ENCODE peak calls at places on chromosomes 2 and 18, in four cellular contexts. R, J, F and O are unnamed samples.

GRCh38 chr18:61286867-61287266 is 46.4 kb upstream of the CDH20 start:
- DNase-seq in F (no peak), R (no peak), J (no peak), O (no peak)

GRCh38 chr2:75523313-75524275 is 37.1 kb downstream of the EVA1A start:
- DNase-seq in R (no peak), F (no peak), J (no peak), O (no peak)

GRCh38 chr18:1559563-1559962 is 654.9 kb downstream of the ADCYAP1 start:
- DNase-seq in J (no peak), F (no peak), R (no peak), O (no peak)

GRCh38 chr18:23226930-23227728 is 91.8 kb downstream of the CABLES1 start:
- DNase-seq in J (no peak), F (no peak), R (no peak), O (no peak)

GRCh38 chr18:10442551-10442971 is 11.9 kb upstream of the APCDD1 start:
- DNase-seq in J (no peak), F (no peak), R (no peak), O (peak)

GRCh38 chr2:38498039-38498438 is 104.7 kb downstream of the HNRNPLL start:
- DNase-seq in F (no peak), J (peak), R (no peak), O (no peak)

GRCh38 chr18:53715243-53715853 is 509.1 kb downstream of the MBD2 start:
- DNase-seq in R (no peak), F (no peak), J (no peak), O (no peak)

GRCh38 chr2:222318712-222319575 is 20.1 kb upstream of the PAX3 start:
- DNase-seq in F (peak), J (peak), R (peak), O (no peak)

GRCh38 chr2:45435316-45435715 is 175.8 kb downstream of the SRBD1 start:
- DNase-seq in F (no peak), R (no peak), J (no peak), O (no peak)

GRCh38 chr2:157055660-157056199 is 201.8 kb upstream of the GALNT5 start:
- DNase-seq in F (no peak), J (no peak), R (no peak), O (no peak)

GRCh38 chr2:88764850-88765153 is 73.3 kb downstream of the RPIA start:
- DNase-seq in J (no peak), R (no peak), F (no peak), O (no peak)

GRCh38 chr2:227198866-227199265 is 34.4 kb downstream of the COL4A3 start:
- DNase-seq in J (no peak), F (no peak), R (no peak), O (no peak)

GRCh38 chr18:11167778-11168177 is 18.4 kb upstream of the PIEZO2 start:
- DNase-seq in R (no peak), F (no peak), J (no peak), O (no peak)

GRCh38 chr2:221573430-221574230 is 1.5 kb upstream of the EPHA4 start:
- DNase-seq in F (peak), R (peak), J (peak), O (peak)

GRCh38 chr2:235529621-235530020 is 35.8 kb downstream of the AGAP1 start:
- DNase-seq in J (no peak), F (no peak), R (no peak), O (no peak)

GRCh38 chr2:99106905-99107304 is 34.6 kb upstream of the C2orf15 start:
- DNase-seq in R (no peak), J (no peak), F (no peak), O (no peak)

GRCh38 chr2:75606851-75607798 is 39.5 kb upstream of the MRPL19 start:
- DNase-seq in J (no peak), F (no peak), R (no peak), O (no peak)

GRCh38 chr18:70332694-70333093 is 43.8 kb downstream of the SOCS6 start:
- DNase-seq in F (no peak), J (no peak), R (no peak), O (no peak)

GRCh38 chr18:7844418-7844817 is 277.3 kb downstream of the PTPRM start:
- DNase-seq in F (no peak), J (no peak), R (no peak), O (no peak)

GRCh38 chr2:16257001-16257724 is 316.8 kb downstream of the MYCN start:
- DNase-seq in R (no peak), F (no peak), J (no peak), O (no peak)

GRCh38 chr18:59690216-59691045 is 6.8 kb downstream of the CCBE1 start:
- DNase-seq in F (no peak), J (no peak), R (no peak), O (no peak)

GRCh38 chr2:173830169-173830568 is 135.0 kb downstream of the SP3 start:
- DNase-seq in J (no peak), F (no peak), R (no peak), O (no peak)

GRCh38 chr18:54075681-54076080 is 148.8 kb downstream of the MBD2 start:
- DNase-seq in J (no peak), R (no peak), F (no peak), O (no peak)

GRCh38 chr2:216366777-216367465 is 5.4 kb downstream of the MARCHF4 start:
- DNase-seq in R (no peak), F (no peak), J (no peak), O (no peak)

GRCh38 chr18:49768051-49768391 is 45.3 kb downstream of the ACAA2 start:
- DNase-seq in F (peak), R (no peak), J (no peak), O (no peak)

GRCh38 chr2:178845565-178846457 is 38.6 kb upstream of the TTN start:
- DNase-seq in J (no peak), R (no peak), F (no peak), O (no peak)

GRCh38 chr2:240994161-240994896 is 4.1 kb upstream of the SNED1 start:
- DNase-seq in F (no peak), R (peak), J (no peak), O (no peak)

GRCh38 chr2:154457291-154457690 is 241.2 kb upstream of the KCNJ3 start:
- DNase-seq in J (no peak), R (no peak), F (no peak), O (no peak)

GRCh38 chr2:210324458-210324857 is 9.5 kb upstream of the MYL1 start:
- DNase-seq in J (no peak), R (no peak), F (no peak), O (no peak)

GRCh38 chr2:239790313-239790712 is 234.8 kb downstream of the NDUFA10 start:
- DNase-seq in R (peak), J (no peak), F (no peak), O (no peak)

GRCh38 chr2:74817333-74817732 is 16.6 kb upstream of the HK2 start:
- DNase-seq in R (peak), F (no peak), J (peak), O (no peak)

GRCh38 chr2:219071189-219071816 is 10.6 kb upstream of the IHH start:
- DNase-seq in J (no peak), F (no peak), R (no peak), O (no peak)

GRCh38 chr2:105042189-105042588 is 4.3 kb downstream of the MRPS9 start:
- DNase-seq in F (no peak), J (no peak), R (no peak), O (no peak)

GRCh38 chr2:188403676-188404075 is 112.0 kb downstream of the GULP1 start:
- DNase-seq in J (no peak), F (no peak), R (no peak), O (no peak)

GRCh38 chr2:223586261-223586660 is 15.9 kb downstream of the SCG2 start:
- DNase-seq in R (no peak), J (no peak), F (no peak), O (no peak)

GRCh38 chr2:43169987-43170732 is 56.2 kb downstream of the ZFP36L2 start:
- DNase-seq in F (peak), J (peak), R (no peak), O (no peak)
- TF ChIP-seq CTCF in F (peak), J (peak), R (peak), O (peak)

DNA sequence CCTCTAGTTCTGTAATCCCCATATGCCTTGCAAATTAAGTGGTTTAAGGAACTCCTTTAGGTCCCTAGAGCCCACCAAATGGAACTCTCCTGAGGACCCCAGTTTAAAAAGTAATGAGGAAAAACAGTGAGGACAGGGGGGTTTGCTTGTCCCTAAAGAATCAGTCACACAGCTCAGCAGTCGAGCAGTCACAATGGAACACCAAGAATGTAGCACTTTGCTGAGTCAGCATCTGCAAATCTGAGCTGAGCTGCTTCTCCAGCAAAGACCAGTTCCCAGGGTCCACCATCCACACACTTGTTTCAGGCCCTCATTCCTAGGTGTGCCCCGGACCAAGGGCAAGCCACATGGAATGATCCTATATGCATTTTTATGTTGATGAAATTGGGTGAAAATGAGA is 46.2 kb upstream of the NEDD4L start:
- DNase-seq in F (no peak), R (no peak), J (no peak), O (no peak)
- TF ChIP-seq CTCF in F (no peak), R (no peak), J (no peak), O (no peak)

DNA sequence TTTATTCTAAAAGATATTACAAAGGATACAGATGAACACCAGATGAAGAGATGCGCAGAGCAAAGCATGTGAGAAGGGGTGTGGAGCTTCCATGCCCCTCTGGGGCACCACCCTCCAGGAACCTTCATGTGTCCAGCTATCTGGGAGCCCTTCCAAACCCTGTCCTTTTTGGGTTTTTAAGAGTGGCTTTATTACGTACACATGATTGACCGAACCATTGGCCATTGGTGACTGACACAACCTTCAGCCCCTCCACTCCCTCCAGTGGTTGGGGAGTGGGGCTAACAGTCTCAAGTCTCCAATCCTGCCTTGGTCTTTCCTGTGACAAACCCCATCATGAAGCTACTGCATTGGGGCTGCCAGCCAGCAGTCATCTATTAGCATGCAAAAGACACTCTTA is 19.5 kb downstream of the IL1B start:
- DNase-seq in R (no peak), F (no peak), J (no peak), O (no peak)
- TF ChIP-seq CTCF in R (no peak), F (no peak), J (no peak), O (no peak)

GRCh38 chr2:143623270-143623669 is 494.1 kb downstream of the ARHGAP15 start:
- DNase-seq in R (no peak), F (no peak), J (no peak), O (no peak)
- TF ChIP-seq CTCF in R (peak), F (peak), J (no peak), O (no peak)

GRCh38 chr18:74290831-74291770 is 662 bp downstream of the CYB5A start:
- DNase-seq in R (no peak), J (peak), F (no peak), O (peak)
- TF ChIP-seq CTCF in R (no peak), J (peak), F (peak), O (no peak)

GRCh38 chr2:144361742-144362141 is 158.2 kb downstream of the ZEB2 start:
- DNase-seq in F (no peak), R (no peak), J (no peak), O (no peak)
- TF ChIP-seq CTCF in F (no peak), R (no peak), J (no peak), O (no peak)

GRCh38 chr18:47729356-47729755 is 201.1 kb downstream of the SMAD2 start:
- DNase-seq in R (no peak), F (no peak), J (no peak), O (no peak)
- TF ChIP-seq CTCF in R (no peak), F (no peak), J (no peak), O (no peak)

GRCh38 chr18:55783921-55784320 is 195.9 kb upstream of the TCF4 start:
- DNase-seq in R (no peak), F (no peak), J (no peak), O (no peak)

GRCh38 chr18:55779711-55780590 is 192.0 kb upstream of the TCF4 start:
- DNase-seq in R (no peak), F (peak), J (peak), O (peak)

GRCh38 chr18:55779461-55779710 is 191.4 kb upstream of the TCF4 start:
- DNase-seq in J (peak), R (no peak), F (no peak), O (no peak)

GRCh38 chr18:55780591-55781071 is 192.6 kb upstream of the TCF4 start:
- DNase-seq in F (no peak), R (no peak), J (peak), O (no peak)

DNA sequence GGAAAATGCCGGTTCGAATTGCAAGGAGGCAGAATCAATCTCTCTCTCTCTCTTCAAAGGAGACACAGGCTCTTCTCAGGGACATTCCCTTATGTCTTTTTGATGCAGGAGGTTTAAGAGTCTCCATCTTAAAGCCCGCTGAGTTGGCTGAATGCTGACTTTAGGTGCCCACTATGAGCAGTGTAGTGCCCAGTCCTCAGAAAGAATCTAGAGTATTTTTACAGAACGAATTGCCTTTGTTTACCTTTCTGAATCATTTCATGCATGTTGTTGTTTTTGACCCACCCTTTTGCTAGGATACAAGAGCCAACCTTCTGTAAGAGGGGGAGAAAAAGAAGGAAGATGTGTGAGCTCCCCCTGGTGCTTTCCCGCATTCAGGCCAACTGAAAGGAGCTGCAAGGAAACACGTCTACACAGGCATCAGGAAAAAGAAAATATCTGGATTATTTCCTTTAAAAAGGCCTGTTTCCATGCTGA is 193.5 kb upstream of the TCF4 start:
- DNase-seq in J (no peak), F (peak), R (no peak), O (peak)
- TF ChIP-seq CTCF in J (no peak), F (peak), R (peak), O (peak)